ENCODE peak calls at places on chromosomes 3 and 15, in four cellular contexts. Z is uterus, A is lower lobe of right lung, O is cardiac muscle cell. R is an unnamed sample. For H3K9me3, the result is how much of the 10 kb centered on the place peaks cover.

GRCh38 chr3:123809597-123809996 is 74.5 kb downstream of the MYLK start:
- DNase-seq in Z (no peak), A (no peak), O (peak), R (no peak)

GRCh38 chr3:127889976-127890650 is 24.9 kb upstream of the KBTBD12 start:
- DNase-seq in O (no peak), Z (no peak), A (no peak), R (no peak)

GRCh38 chr3:58418227-58418626 is 15.4 kb downstream of the PDHB start:
- DNase-seq in O (no peak), Z (no peak), A (no peak), R (no peak)

GRCh38 chr3:174002543-174002942 is 605.0 kb downstream of the NLGN1 start:
- DNase-seq in O (peak), Z (no peak), A (no peak), R (no peak)

GRCh38 chr3:77125934-77126333 is 86.0 kb downstream of the ROBO2 start:
- DNase-seq in O (no peak), A (no peak), Z (no peak), R (no peak)

GRCh38 chr15:65051266-65051665 is 6.1 kb downstream of the SLC51B start:
- DNase-seq in Z (no peak), O (no peak), A (no peak), R (no peak)

GRCh38 chr3:140723576-140723975 is 45.7 kb downstream of the TRIM42 start:
- DNase-seq in O (no peak), A (no peak), Z (no peak), R (no peak)

GRCh38 chr15:74043425-74044266 is 38.7 kb downstream of the GOLGA6A start:
- DNase-seq in Z (no peak), A (no peak), O (no peak), R (no peak)

GRCh38 chr15:77104155-77104554 is 33.2 kb upstream of the TSPAN3 start:
- DNase-seq in O (peak), Z (no peak), A (no peak), R (no peak)

GRCh38 chr15:68305420-68305871 is 27.9 kb downstream of the FEM1B start:
- DNase-seq in Z (peak), A (no peak), O (no peak), R (no peak)

GRCh38 chr3:130759692-130760338 is 13.2 kb upstream of the PIK3R4 start:
- DNase-seq in O (peak), Z (no peak), A (peak), R (peak)

GRCh38 chr3:43998374-43998840 is 243.3 kb upstream of the TOPAZ1 start:
- DNase-seq in Z (no peak), A (peak), O (no peak), R (no peak)

GRCh38 chr15:98003528-98003927 is 43.0 kb downstream of the ARRDC4 start:
- DNase-seq in A (no peak), Z (no peak), O (no peak), R (no peak)

GRCh38 chr3:3998140-3998977 is 199.1 kb downstream of the LRRN1 start:
- DNase-seq in Z (no peak), O (peak), A (no peak), R (peak)

GRCh38 chr3:172029425-172030128 is 9.8 kb upstream of the FNDC3B start:
- DNase-seq in O (peak), Z (no peak), A (no peak), R (no peak)

GRCh38 chr15:78133801-78134200 is 2.6 kb upstream of the CIB2 start:
- DNase-seq in A (no peak), O (peak), Z (no peak), R (no peak)

GRCh38 chr3:66598168-66598567 is 97.3 kb upstream of the LRIG1 start:
- DNase-seq in O (no peak), A (no peak), Z (no peak), R (no peak)

GRCh38 chr3:140428380-140428779 is 249.5 kb upstream of the TRIM42 start:
- DNase-seq in O (no peak), Z (no peak), A (no peak), R (no peak)

GRCh38 chr3:8069981-8070380 is 431.6 kb upstream of the LMCD1 start:
- DNase-seq in Z (no peak), A (no peak), O (peak), R (no peak)

GRCh38 chr15:65476942-65477341 is 40.5 kb downstream of the DPP8 start:
- DNase-seq in A (no peak), Z (no peak), O (peak), R (no peak)

GRCh38 chr15:101037090-101037830 is 118.1 kb downstream of the LRRK1 start:
- DNase-seq in Z (peak), O (no peak), A (no peak), R (peak)

GRCh38 chr3:114290911-114291901 is 2.6 kb upstream of the TIGIT start:
- DNase-seq in O (peak), Z (peak), A (peak), R (peak)

GRCh38 chr3:73405000-73405399 is 219.7 kb downstream of the PDZRN3 start:
- DNase-seq in Z (no peak), O (no peak), A (no peak), R (no peak)

GRCh38 chr3:73188707-73189106 is 127.2 kb downstream of the EBLN2 start:
- DNase-seq in Z (no peak), O (no peak), A (no peak), R (no peak)

GRCh38 chr15:31869640-31870335 is 160.5 kb upstream of the CHRNA7 start:
- DNase-seq in O (peak), Z (no peak), A (no peak), R (no peak)

GRCh38 chr15:94305133-94305532 is 73.8 kb downstream of the MCTP2 start:
- DNase-seq in A (no peak), Z (no peak), O (no peak), R (no peak)

GRCh38 chr3:102574355-102574754 is 139.5 kb downstream of the ZPLD1 start:
- DNase-seq in A (no peak), Z (no peak), O (no peak), R (no peak)

GRCh38 chr15:24861014-24861690 is 93.6 kb upstream of the SNRPN start:
- DNase-seq in Z (no peak), O (no peak), A (no peak), R (no peak)
- H3K9me3 ChIP-seq in Z (under half), O (under half), A (under half), R (under half)

GRCh38 chr15:58561321-58561720 is 129.5 kb downstream of the LIPC start:
- DNase-seq in Z (no peak), O (no peak), A (no peak), R (no peak)
- H3K9me3 ChIP-seq in Z (under half), O (under half), A (under half), R (under half)

GRCh38 chr3:145248928-145249327 is 912.1 kb downstream of the PLOD2 start:
- DNase-seq in Z (no peak), A (no peak), O (no peak), R (no peak)

GRCh38 chr3:145244327-145244726 is 916.7 kb downstream of the PLOD2 start:
- DNase-seq in O (no peak), Z (no peak), A (no peak), R (no peak)

GRCh38 chr3:145246291-145246690 is 914.7 kb downstream of the PLOD2 start:
- DNase-seq in Z (no peak), A (no peak), O (no peak), R (no peak)

GRCh38 chr3:145243875-145244274 is 917.1 kb downstream of the PLOD2 start:
- DNase-seq in Z (no peak), O (peak), A (no peak), R (no peak)
- H3K9me3 ChIP-seq in Z (under half), O (under half), A (under half), R (under half)

GRCh38 chr15:24784506-24784905 is 108.9 kb downstream of the NPAP1 start:
- DNase-seq in A (no peak), Z (no peak), O (no peak), R (no peak)
- H3K9me3 ChIP-seq in A (under half), Z (under half), O (under half), R (under half)

GRCh38 chr15:25056484-25057429 is 102.0 kb downstream of the SNRPN start:
- DNase-seq in Z (no peak), O (no peak), A (no peak), R (no peak)
- H3K9me3 ChIP-seq in Z (half or more), O (under half), A (half or more), R (half or more)

DNA sequence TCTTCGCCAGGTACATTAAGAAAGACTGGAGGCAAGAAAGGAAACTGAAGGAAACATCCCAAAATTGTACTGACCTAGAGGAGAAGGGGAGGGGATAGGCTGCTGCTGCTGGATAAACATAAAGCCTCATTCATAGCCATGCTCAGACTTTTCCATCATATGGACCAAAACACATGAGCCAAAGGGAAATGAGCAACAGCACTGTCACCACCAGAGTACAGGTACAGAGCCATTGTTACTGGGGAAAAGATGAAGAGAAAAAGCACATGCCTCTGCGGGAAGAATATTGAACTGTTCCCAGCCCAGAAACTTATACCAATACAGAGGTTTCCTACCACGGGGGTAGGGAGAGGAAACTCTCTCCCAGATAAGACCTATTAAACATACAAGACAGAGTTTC is 861.9 kb downstream of the NTRK3 start:
- DNase-seq in O (no peak), A (no peak), Z (no peak), R (no peak)
- H3K9me3 ChIP-seq in O (under half), A (under half), Z (under half), R (under half)

R was measured in CD8-positive, alpha-beta T cell.